ENCODE peak calls at places on chromosomes 6 and 20, in six cellular contexts. Q, R, D, U, C and B are unnamed samples.
A peak's percentile ranks its signal among the peaks of the same experiment; 100 is the strongest.

GRCh38 chr20:772806-773205 is 4.5 kb upstream of the SLC52A3 start:
- DNase-seq in D (no peak), U (no peak), Q (no peak), R (no peak), C (no peak), B (no peak)

GRCh38 chr6:3181105-3181504 is 23.8 kb upstream of the TUBB2A start:
- DNase-seq in D (no peak), Q (no peak), C (no peak), R (no peak), U (no peak), B (no peak)

GRCh38 chr6:19395316-19395715 is 441.9 kb upstream of the ID4 start:
- DNase-seq in C (no peak), Q (no peak), D (no peak), R (no peak), U (no peak), B (no peak)

GRCh38 chr20:58994390-58995159 is 12.5 kb downstream of the CTSZ start:
- DNase-seq in D (no peak), C (no peak), U (no peak), R (no peak), Q (no peak), B (peak; percentile 72)

GRCh38 chr6:108432792-108433191 is 127.9 kb upstream of the FOXO3 start:
- DNase-seq in Q (no peak), D (no peak), R (no peak), U (no peak), C (peak; percentile 12), B (no peak)

GRCh38 chr6:26044140-26045045 is 42.8 kb upstream of the HFE start:
- DNase-seq in C (peak; percentile 19), U (no peak), R (no peak), Q (peak; percentile 71), D (no peak), B (peak; percentile 89)

GRCh38 chr6:169862464-169863148 is 111.2 kb downstream of the ERMARD start:
- DNase-seq in U (no peak), R (no peak), C (no peak), D (no peak), Q (no peak), B (peak; percentile 29)

GRCh38 chr20:2140561-2140960 is 38.9 kb downstream of the STK35 start:
- DNase-seq in R (no peak), Q (peak; percentile 83), U (no peak), C (no peak), D (no peak), B (no peak)

GRCh38 chr6:158854214-158855101 is 35.3 kb upstream of the EZR start:
- DNase-seq in U (peak; percentile 71), Q (no peak), D (peak; percentile 72), R (no peak), C (no peak), B (no peak)

GRCh38 chr20:32968833-32969241 is 35.4 kb downstream of the SUN5 start:
- DNase-seq in Q (peak; percentile 35), D (no peak), R (no peak), U (no peak), C (no peak), B (no peak)

GRCh38 chr6:161618816-161619454 is 345.1 kb upstream of the AGPAT4 start:
- DNase-seq in R (peak; percentile 10), Q (no peak), C (no peak), D (peak; percentile 71), U (peak; percentile 37), B (no peak)

GRCh38 chr6:139982652-139983051 is 608.2 kb upstream of the CITED2 start:
- DNase-seq in R (no peak), Q (no peak), C (no peak), D (peak; percentile 50), U (no peak), B (no peak)

GRCh38 chr6:142735182-142735581 is 209.8 kb downstream of the HIVEP2 start:
- DNase-seq in C (no peak), Q (no peak), D (no peak), U (no peak), R (no peak), B (no peak)

GRCh38 chr20:364905-365794 is 15.4 kb upstream of the TRIB3 start:
- DNase-seq in C (no peak), D (peak; percentile 32), Q (no peak), R (peak; percentile 73), U (peak; percentile 68), B (no peak)

GRCh38 chr6:157034433-157035230 is 257.5 kb downstream of the ARID1B start:
- DNase-seq in C (no peak), D (peak; percentile 77), R (peak; percentile 36), U (peak; percentile 66), Q (no peak), B (no peak)

GRCh38 chr6:22821664-22822320 is 252.4 kb downstream of the HDGFL1 start:
- DNase-seq in Q (no peak), R (no peak), D (no peak), C (no peak), U (no peak), B (no peak)

GRCh38 chr6:108348655-108349349 is 53.9 kb downstream of the AFG1L start:
- DNase-seq in C (no peak), R (no peak), U (no peak), D (no peak), Q (no peak), B (no peak)

GRCh38 chr6:140316966-140317365 is 942.5 kb upstream of the CITED2 start:
- DNase-seq in C (no peak), D (no peak), U (no peak), Q (no peak), R (peak; percentile 3), B (no peak)

GRCh38 chr20:49853640-49854039 is 41.0 kb downstream of the SLC9A8 start:
- DNase-seq in D (peak; percentile 72), R (no peak), C (no peak), Q (no peak), U (no peak), B (no peak)

GRCh38 chr6:127484207-127484858 is 25.1 kb upstream of the KIAA0408 start:
- DNase-seq in U (no peak), C (no peak), R (no peak), D (no peak), Q (no peak), B (no peak)

GRCh38 chr6:129117355-129117754 is 234.4 kb downstream of the LAMA2 start:
- DNase-seq in C (no peak), D (no peak), Q (no peak), U (no peak), R (no peak), B (no peak)

GRCh38 chr6:151071295-151071694 is 168.5 kb upstream of the AKAP12 start:
- DNase-seq in D (no peak), C (no peak), Q (peak; percentile 77), U (no peak), R (no peak), B (no peak)

GRCh38 chr20:24672181-24672880 is 202.9 kb downstream of the SYNDIG1 start:
- DNase-seq in R (no peak), D (no peak), U (no peak), Q (peak; percentile 49), C (no peak), B (peak; percentile 52)

GRCh38 chr20:49228676-49229075 is 9.5 kb downstream of the DDX27 start:
- DNase-seq in C (no peak), Q (peak; percentile 57), D (no peak), R (no peak), U (no peak), B (no peak)

GRCh38 chr6:56104591-56104990 is 142.8 kb downstream of the COL21A1 start:
- DNase-seq in D (no peak), C (no peak), U (no peak), Q (no peak), R (no peak), B (no peak)

GRCh38 chr6:138882369-138883017 is 86.6 kb downstream of the ECT2L start:
- DNase-seq in R (no peak), C (no peak), Q (no peak), U (no peak), D (no peak), B (no peak)
- TF ChIP-seq POLR2AphosphoS5 in R (no peak), C (no peak), Q (no peak), U (no peak), D (no peak), B (no peak)

GRCh38 chr6:21592953-21593352 is 598 bp upstream of the SOX4 start:
- DNase-seq in C (no peak), R (no peak), U (no peak), D (no peak), Q (no peak), B (no peak)
- H3K27ac ChIP-seq in C (peak overlapping the region; percentile 36), R (no peak overlapping the region), U (no peak overlapping the region), D (peak overlapping the region; percentile 0), Q (peak overlapping the region; percentile 96), B (no peak overlapping the region)

DNA sequence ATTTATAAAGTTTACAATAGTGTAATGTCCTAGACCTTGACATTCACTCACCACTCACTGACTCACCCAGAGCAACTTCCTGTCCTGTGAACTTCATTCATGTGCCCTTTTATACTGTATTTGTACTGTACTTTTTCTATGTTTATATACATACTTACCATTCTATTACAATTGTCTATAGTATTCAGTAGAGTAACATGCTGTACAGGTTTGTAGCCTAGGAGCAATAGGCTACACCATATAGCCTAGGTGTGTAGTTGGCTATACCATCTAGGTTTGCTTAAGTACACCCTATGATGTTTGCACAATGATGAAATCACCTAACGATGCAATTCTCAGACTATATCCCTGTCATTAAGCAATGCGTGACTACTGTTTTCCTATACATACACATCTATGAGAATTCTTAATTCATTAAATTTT is 17.5 kb downstream of the EDEM2 start:
- DNase-seq in C (no peak), U (no peak), R (no peak), Q (no peak), D (no peak), B (no peak)
- TF ChIP-seq POLR2AphosphoS5 in C (no peak), U (no peak), R (no peak), Q (no peak), D (no peak), B (no peak)

GRCh38 chr6:122394016-122394415 is 5.4 kb upstream of the HSF2 start:
- DNase-seq in Q (no peak), D (no peak), U (no peak), R (no peak), C (no peak), B (no peak)
- H3K27ac ChIP-seq in Q (no peak overlapping the region), D (no peak overlapping the region), U (no peak overlapping the region), R (no peak overlapping the region), C (no peak overlapping the region), B (no peak overlapping the region)

GRCh38 chr6:298233-299049 is 6.2 kb downstream of the DUSP22 start:
- DNase-seq in R (no peak), C (no peak), Q (no peak), U (no peak), D (no peak), B (no peak)

GRCh38 chr6:299050-299980 is 7.0 kb downstream of the DUSP22 start:
- DNase-seq in U (no peak), R (no peak), D (no peak), C (no peak), Q (no peak), B (no peak)

GRCh38 chr6:297571-298232 is 5.4 kb downstream of the DUSP22 start:
- DNase-seq in C (no peak), U (no peak), Q (no peak), D (no peak), R (no peak), B (no peak)

GRCh38 chr6:294656-295565 is 2.6 kb downstream of the DUSP22 start:
- DNase-seq in C (no peak), Q (no peak), R (no peak), U (no peak), D (no peak), B (no peak)

GRCh38 chr6:296151-297122 is 4.2 kb downstream of the DUSP22 start:
- DNase-seq in C (no peak), U (no peak), Q (peak; percentile 72), R (no peak), D (no peak), B (peak; percentile 86)
- TF ChIP-seq POLR2AphosphoS5 in C (no peak), U (no peak), Q (no peak), R (no peak), D (no peak), B (no peak)